ENCODE peak calls at places on chromosomes 6 and 20, in eight cellular contexts. Z is brain microvascular endothelial cell; J is breast epithelium; U is CD8-positive, alpha-beta T cell; P is prostate gland; S is tibial nerve; B is colonic mucosa; K is dorsolateral prefrontal cortex. R is an unnamed sample.

GRCh38 chr20:13800728-13801134 is 15.9 kb downstream of the NDUFAF5 start:
- DNase-seq in K (peak; percentile 81), Z (peak; percentile 69), U (no peak), S (peak; percentile 49), B (peak; percentile 52), J (peak; percentile 95), P (peak; percentile 92), R (peak; percentile 76)

GRCh38 chr20:61980647-61981583 is 84.8 kb downstream of the TAF4 start:
- DNase-seq in B (no peak), S (no peak), K (no peak), P (no peak), J (peak; percentile 38), Z (peak; percentile 50), U (no peak), R (no peak)

GRCh38 chr6:85396159-85396808 is 53.6 kb upstream of the NT5E start:
- DNase-seq in J (no peak), K (no peak), B (no peak), S (no peak), P (no peak), U (no peak), Z (no peak), R (no peak)

GRCh38 chr20:23446505-23446904 is 6.2 kb downstream of the CST11 start:
- DNase-seq in P (no peak), Z (peak; percentile 78), S (no peak), U (no peak), K (no peak), J (no peak), B (peak; percentile 48), R (no peak)

GRCh38 chr6:127342296-127342945 is 988 bp downstream of the ECHDC1 start:
- DNase-seq in Z (peak; percentile 24), B (peak; percentile 67), U (no peak), K (no peak), S (no peak), J (no peak), P (peak; percentile 34), R (no peak)

GRCh38 chr6:158445426-158446085 is 114.3 kb upstream of the TMEM181 start:
- DNase-seq in Z (no peak), P (no peak), K (no peak), U (no peak), J (no peak), B (no peak), S (no peak), R (no peak)

GRCh38 chr20:57743450-57744095 is 33.8 kb upstream of the PMEPA1 start:
- DNase-seq in Z (no peak), U (no peak), P (peak; percentile 50), K (no peak), J (no peak), S (no peak), B (peak; percentile 70), R (no peak)

GRCh38 chr6:166567107-166567506 is 19.4 kb downstream of the RAMACL start:
- DNase-seq in S (no peak), U (no peak), B (no peak), P (no peak), K (no peak), J (no peak), Z (peak; percentile 91), R (peak; percentile 53)

GRCh38 chr20:25247100-25247665 is 702 bp upstream of the PYGB start:
- DNase-seq in P (peak; percentile 76), S (peak; percentile 52), Z (peak; percentile 59), K (peak; percentile 62), J (peak; percentile 37), U (no peak), B (peak; percentile 83), R (no peak)

DNA sequence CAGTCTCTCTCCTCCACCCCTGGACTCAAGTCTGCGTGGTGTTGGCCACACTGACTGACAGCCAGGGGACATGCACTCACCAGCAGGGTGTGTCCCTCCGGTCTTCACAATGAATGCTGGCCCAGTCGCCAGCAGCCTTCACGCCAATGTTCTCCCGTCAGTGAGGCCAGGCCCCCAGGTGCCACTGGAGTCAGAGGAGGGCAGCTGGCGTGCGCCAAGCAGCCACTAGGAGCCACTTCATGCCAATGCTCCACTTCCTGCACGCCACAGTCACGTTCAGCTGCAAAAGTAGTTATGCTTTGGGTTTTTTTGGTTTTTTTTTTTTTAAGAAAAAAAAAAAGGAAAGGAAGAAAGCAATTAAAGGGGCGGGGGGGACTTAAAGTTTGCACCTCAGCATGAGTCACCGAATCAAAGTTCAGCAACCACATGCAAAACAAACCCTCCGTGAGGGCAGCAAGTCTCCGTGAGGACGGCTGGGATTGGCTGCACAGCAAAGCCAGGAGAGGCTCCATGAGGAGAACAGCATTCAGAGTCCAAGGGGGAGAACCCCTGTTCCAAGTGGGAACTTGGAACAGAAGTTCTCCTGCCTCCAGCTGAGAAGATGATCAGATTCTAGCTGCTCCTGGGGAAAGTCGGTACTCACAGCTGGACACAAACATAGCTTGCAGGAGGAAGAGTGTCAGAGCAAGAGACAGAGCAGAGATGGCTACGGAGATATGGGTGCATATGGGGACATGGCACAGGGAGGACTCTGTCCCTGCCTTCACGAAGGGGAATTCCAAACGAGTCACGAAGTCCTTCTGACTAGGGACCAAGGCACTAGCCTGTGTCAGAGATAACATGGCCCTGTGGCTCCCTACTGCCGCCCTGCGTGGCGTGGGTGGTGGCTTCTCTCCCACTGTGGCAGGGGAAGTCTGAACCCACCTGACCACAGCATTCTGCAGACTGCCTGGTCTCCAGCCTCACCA is at the start of gene ZC3H12D:
- DNase-seq in P (no peak), U (peak; percentile 86), Z (peak; percentile 5), J (no peak), B (peak; percentile 87), S (no peak), K (no peak), R (no peak)
- TF ChIP-seq CTCF in P (no peak), U (peak; percentile 66), Z (peak; percentile 34), J (no peak), B (no peak), S (peak; percentile 27), K (no peak), R (no peak)

GRCh38 chr6:25966707-25967106 is 4.1 kb downstream of the TRIM38 start:
- DNase-seq in K (no peak), U (no peak), Z (no peak), P (no peak), S (no peak), B (no peak), J (no peak), R (no peak)

GRCh38 chr6:25960689-25961088 is 1.9 kb upstream of the TRIM38 start:
- DNase-seq in S (no peak), Z (no peak), B (no peak), K (no peak), U (no peak), P (no peak), J (no peak), R (no peak)

GRCh38 chr6:25961619-25962367 is 809 bp upstream of the TRIM38 start:
- DNase-seq in J (no peak), U (peak; percentile 50), S (no peak), K (no peak), Z (no peak), P (no peak), B (no peak), R (no peak)

GRCh38 chr6:25962368-25963127 is at the start of gene TRIM38:
- DNase-seq in K (no peak), P (peak; percentile 87), Z (peak; percentile 93), U (peak; percentile 77), S (peak; percentile 63), B (peak; percentile 90), J (peak; percentile 71), R (peak; percentile 85)

DNA sequence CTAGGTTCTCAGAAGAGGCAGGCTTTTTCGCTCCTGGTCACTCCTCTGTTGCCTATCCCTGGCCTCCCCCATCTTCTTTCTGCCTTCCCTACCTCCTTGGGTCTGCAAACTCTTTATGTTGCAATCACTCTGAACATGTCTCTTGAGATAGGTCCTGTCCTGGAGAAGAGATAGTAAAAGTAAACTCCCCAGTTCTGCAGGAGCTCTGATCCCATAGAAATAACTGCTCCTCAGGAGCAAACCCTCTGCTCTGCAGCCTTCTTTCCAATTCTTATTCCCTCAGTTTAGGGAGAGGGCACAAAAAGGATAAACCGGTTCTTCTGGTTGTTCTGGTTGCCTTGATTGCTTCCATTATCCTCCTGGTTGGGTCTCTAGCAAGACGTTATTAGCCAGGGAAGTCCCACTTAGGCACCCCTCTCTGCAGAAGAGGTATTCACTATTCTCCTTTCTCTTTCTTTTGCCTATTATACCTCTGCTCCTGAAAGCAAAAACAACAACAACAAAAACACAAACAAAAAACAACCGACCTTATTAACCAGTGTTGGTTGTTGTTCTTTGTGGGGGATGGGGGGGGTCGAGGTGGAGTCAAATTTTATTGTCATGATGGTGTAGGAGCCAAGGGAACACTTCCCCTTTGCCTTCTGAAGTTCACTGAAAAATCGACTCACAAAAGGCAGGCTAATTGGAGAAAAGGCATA is 973 bp downstream of the TRIM38 start:
- DNase-seq in J (no peak), Z (no peak), B (peak; percentile 42), S (no peak), P (peak; percentile 33), K (no peak), U (no peak), R (no peak)
- H3K4me3 ChIP-seq in J (peak overlapping the region; percentile 55), Z (peak overlapping the region; percentile 72), B (peak overlapping the region; percentile 44), S (peak overlapping the region; percentile 60), P (peak overlapping the region; percentile 51), K (peak overlapping the region; percentile 39), U (peak overlapping the region; percentile 86), R (peak overlapping the region; percentile 78)

DNA sequence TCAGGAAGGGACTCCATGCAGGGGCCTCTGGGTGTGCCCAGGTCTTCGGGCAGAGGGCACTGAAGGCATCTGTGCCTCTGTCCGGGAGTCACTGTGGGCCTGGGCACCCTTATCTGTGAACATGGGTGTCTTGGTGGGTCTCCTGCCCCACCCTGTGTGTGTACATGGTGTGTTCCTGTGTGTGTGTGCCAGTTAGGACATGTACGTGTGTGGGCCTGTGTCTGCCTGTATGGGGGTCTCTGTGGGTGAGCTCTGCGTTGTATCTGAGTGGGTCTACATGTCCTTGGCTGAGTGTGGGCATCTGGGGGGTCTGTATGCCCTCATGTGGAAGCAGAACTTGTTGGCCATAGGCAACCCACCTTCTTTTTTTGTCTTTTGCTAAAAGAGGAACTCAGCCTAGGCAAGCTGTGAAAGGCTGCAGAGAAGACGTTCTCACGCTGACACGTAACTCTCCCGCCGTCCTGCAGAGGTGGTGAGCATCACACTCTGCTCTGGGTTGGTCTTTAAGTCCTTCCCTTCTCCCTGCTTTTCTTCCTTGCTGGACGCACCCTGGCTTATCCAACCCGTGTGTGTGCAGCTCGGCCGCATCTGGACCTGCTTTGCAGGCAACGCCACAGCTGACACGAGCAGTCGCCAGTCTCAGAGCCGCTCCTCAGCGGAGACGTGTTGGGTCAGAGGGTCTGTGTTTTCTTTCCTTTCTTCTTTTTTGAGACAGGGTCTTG is 532 bp upstream of the NPBWR2 start:
- DNase-seq in B (no peak), U (peak; percentile 31), P (no peak), S (no peak), J (no peak), Z (no peak), K (peak; percentile 61), R (no peak)
- H3K27ac ChIP-seq in B (no peak overlapping the region), U (no peak overlapping the region), P (no peak overlapping the region), S (no peak overlapping the region), J (no peak overlapping the region), Z (no peak overlapping the region), K (peak overlapping the region; percentile 55), R (no peak overlapping the region)

DNA sequence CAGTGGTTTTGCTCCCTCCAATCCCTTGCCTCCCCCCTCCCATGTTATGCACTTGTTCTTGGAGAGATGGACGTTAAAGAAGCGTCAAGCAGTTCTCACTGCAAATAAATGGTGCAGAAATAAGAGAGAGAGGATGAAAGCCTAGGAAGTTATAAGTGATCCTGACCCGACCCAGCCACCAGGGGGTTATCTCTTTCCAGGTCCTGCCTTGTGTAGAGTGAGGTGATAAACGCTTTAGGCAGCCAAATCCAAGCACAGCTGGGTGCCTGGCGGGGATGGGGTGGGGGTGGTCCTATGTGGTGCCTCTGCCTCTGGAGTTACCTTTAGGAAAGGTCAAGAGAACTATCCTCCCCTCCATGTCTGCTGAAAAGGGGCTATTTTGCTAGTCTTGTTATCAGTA is 9.1 kb upstream of the TFAP2A start:
- DNase-seq in U (no peak), Z (no peak), J (no peak), K (no peak), P (no peak), S (no peak), B (no peak), R (no peak)
- TF ChIP-seq CTCF in U (no peak), Z (peak; percentile 37), J (no peak), K (no peak), P (no peak), S (no peak), B (no peak), R (no peak)

R was measured in coronary artery.